ENCODE peak calls at places on chromosomes 11 and 22, in six cellular contexts. N is AG10803, J is fibroblast of the aortic adventitia, I is HFF-Myc, B is suprapubic skin, C is colonic mucosa. X is an unnamed sample.

GRCh38 chr11:134584706-134585445 is 172.8 kb upstream of the B3GAT1 start:
- DNase-seq in I (no peak), C (no peak), B (no peak), N (no peak), J (no peak), X (peak)

GRCh38 chr11:26749927-26750326 is 28.1 kb upstream of the SLC5A12 start:
- DNase-seq in B (no peak), I (no peak), N (no peak), C (no peak), J (no peak), X (no peak)

GRCh38 chr22:42959472-42960145 is 55.3 kb downstream of the PACSIN2 start:
- DNase-seq in J (peak), C (peak), I (no peak), B (peak), N (peak), X (no peak)

GRCh38 chr11:69926376-69927050 is 107.3 kb upstream of the FGF3 start:
- DNase-seq in N (no peak), I (no peak), J (no peak), B (peak), C (no peak), X (no peak)

GRCh38 chr11:72100009-72100408 is 3.1 kb downstream of the LAMTOR1 start:
- DNase-seq in B (no peak), N (no peak), C (no peak), J (no peak), I (no peak), X (no peak)

GRCh38 chr22:19355413-19356157 is 64.1 kb upstream of the CLTCL1 start:
- DNase-seq in J (no peak), N (no peak), C (no peak), I (no peak), B (no peak), X (no peak)

GRCh38 chr11:86592047-86592564 is 80.3 kb downstream of the ME3 start:
- DNase-seq in N (peak), I (no peak), C (no peak), J (peak), B (no peak), X (no peak)

GRCh38 chr11:70906101-70906500 is 346.3 kb downstream of the SHANK2 start:
- DNase-seq in C (no peak), B (no peak), I (no peak), J (no peak), N (no peak), X (no peak)

GRCh38 chr11:37124384-37124783 is 526.3 kb upstream of the RAG2 start:
- DNase-seq in I (no peak), C (no peak), J (no peak), N (no peak), B (no peak), X (no peak)

DNA sequence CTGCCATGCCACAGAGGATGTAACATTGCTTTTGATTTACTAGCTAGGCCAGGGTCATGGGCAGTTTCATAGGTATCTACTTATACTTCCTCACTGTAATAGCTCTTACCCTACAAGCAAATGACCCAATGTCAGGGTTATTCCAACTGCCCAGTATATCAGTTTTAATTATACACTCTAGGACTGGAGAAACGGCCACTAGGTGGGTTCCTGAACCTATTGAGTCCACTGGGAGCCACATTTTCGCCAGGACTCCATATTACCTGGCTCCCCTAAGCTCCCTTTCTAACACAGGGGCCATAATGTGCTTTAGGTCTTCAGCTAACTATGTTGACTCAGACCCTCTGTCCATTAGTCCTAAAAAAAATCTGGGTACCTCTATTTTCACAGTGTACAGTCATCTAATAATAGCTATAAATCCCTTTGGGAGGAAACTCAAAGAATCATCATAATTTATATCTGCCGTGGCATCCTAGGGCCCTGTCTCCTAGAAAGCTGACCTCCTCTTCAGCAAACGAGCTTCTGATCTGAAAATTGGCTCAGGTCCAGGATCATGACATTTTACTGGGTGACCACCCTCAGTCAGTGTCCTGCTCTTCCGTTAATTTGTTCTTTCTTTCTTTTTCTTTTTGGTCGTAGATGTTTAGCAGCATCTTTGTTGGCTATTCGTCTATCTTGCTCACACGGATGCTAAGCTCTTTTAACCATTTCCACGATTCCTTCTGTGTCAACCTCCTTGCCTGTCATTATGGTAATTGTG is 244.3 kb downstream of the FAM76B start:
- DNase-seq in B (no peak), N (no peak), I (no peak), J (no peak), C (no peak), X (no peak)
- TF ChIP-seq CTCF in B (no peak), N (no peak), I (peak), J (no peak), C (no peak), X (no peak)

DNA sequence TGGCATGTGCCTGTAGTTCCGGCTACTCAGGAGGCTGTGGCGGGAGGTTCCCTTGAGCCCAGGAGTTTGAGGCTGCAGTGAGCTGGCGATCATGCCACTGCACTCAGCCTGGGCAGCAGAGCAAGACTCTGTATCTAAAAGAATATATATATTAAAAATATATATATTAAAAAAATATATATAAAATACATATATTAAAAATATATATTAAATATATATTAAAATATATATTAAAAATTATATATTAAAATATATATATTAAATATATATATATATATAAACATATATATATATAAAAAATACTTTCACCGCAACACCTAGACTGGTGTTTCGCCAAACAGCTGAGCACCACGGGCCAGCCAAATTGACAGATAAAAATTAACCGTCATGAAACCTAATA is 8.8 kb downstream of the TTC38 start:
- DNase-seq in N (no peak), C (no peak), I (no peak), J (no peak), B (peak), X (no peak)
- TF ChIP-seq CTCF in N (no peak), C (no peak), I (no peak), J (no peak), B (no peak), X (no peak)

DNA sequence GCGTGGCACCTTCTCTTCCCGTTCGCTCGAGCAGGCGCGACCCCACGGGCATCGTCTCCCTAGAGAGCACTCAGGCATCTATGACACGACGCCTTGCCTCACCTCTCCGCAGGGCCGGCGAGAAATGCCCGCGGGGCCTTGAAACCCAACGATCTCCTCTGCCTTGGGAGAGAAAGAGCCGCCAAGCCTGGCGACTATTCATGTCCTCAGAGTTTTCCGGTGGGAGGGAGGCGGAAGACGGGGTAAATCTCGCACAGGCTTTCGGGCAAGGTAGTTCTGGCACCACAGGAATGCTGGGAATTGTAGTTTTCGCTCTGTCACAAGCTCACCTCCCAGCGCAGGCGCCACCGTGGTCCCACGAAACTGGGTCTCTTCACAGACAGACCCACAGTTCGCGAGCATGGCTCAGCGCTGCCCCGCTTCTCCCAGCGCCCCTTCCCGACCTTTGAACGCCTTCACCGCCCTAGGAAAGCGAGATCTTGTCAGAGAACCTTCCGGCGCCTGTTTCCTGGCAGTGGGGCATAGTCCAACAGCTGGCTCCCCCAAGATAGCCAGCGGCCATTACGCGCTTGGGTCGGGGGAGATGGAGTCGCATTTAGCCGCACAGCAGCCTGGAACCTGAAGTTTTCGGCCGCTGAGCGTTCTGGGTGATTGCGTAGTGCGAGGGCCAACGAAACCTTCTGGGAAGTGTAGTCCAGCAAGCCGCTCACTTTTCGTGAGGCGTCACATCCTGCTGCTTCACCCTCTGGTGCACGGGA is at the start of gene CCDC90B:
- DNase-seq in J (peak), B (peak), C (peak), N (peak), I (peak), X (peak)
- TF ChIP-seq CTCF in J (no peak), B (no peak), C (no peak), N (peak), I (peak), X (peak)

GRCh38 chr11:47943721-47944554 is 36.4 kb upstream of the PTPRJ start:
- DNase-seq in B (no peak), J (no peak), I (no peak), C (no peak), N (no peak), X (no peak)

GRCh38 chr11:47946682-47947575 is 33.4 kb upstream of the PTPRJ start:
- DNase-seq in I (peak), J (peak), C (peak), B (peak), N (peak), X (no peak)

GRCh38 chr11:47944555-47945128 is 35.7 kb upstream of the PTPRJ start:
- DNase-seq in N (no peak), I (no peak), J (no peak), C (no peak), B (no peak), X (no peak)

GRCh38 chr11:47938791-47939560 is 41.4 kb upstream of the PTPRJ start:
- DNase-seq in B (no peak), N (no peak), C (no peak), I (no peak), J (no peak), X (no peak)

DNA sequence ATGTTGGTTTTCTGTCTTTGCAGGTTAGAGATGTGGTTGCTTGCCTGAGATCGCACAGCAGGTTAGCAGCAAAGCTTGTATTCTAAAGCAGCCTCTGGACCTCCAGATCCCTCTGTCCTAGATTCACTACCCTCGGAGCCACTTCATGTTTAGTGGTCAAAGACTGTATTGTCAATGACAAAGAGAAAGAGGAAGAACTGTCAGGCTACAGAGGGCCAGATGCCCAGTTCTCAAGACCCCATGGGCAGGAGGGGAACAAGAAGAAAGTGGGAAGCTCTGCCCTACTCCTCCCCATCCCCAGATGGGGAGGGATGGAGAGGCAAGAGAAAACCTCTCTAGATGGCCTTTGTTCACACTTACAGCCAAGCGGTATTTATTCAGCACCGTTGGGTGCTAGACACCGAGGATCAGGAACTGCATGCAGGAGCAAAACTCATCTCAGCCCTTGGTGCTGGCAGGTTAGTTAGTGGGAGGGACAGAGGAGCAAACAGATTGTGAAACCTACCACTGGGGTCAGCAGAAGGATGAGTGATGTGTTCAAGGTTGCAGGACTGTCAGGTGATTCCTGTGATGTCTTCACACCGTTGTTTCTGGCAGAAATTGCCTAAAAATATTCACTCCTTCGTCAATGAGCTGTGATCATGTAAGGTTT is 38.3 kb upstream of the PTPRJ start:
- DNase-seq in J (no peak), I (no peak), C (no peak), N (no peak), B (no peak), X (no peak)
- TF ChIP-seq CTCF in J (no peak), I (no peak), C (no peak), N (no peak), B (no peak), X (no peak)